ENCODE peak calls at places on chromosomes 12 and 14, in five cellular contexts. S is amniotic stem cell, L is foreskin fibroblast, E is T-helper 9 cell, A is Peyer's patch. H is an unnamed sample.

GRCh38 chr12:78787576-78787975 is 77.0 kb upstream of the SYT1 start:
- DNase-seq in S (no peak), L (no peak), E (no peak), A (no peak), H (no peak)

GRCh38 chr12:95836630-95837239 is 22.0 kb upstream of the SNRPF start:
- DNase-seq in S (no peak), L (peak), E (no peak), A (no peak), H (peak)

GRCh38 chr14:49173765-49174373 is 412.3 kb downstream of the RPS29 start:
- DNase-seq in S (peak), L (peak), E (no peak), A (no peak), H (peak)

GRCh38 chr14:76720382-76720813 is 40.9 kb upstream of the VASH1 start:
- DNase-seq in S (no peak), L (peak), E (no peak), A (peak), H (peak)

GRCh38 chr12:117025481-117026151 is 73.6 kb downstream of the TESC start:
- DNase-seq in S (peak), L (peak), E (peak), A (peak), H (peak)

GRCh38 chr14:60643443-60644402 is 5.6 kb downstream of the SIX1 start:
- DNase-seq in S (no peak), L (peak), E (no peak), A (no peak), H (peak)

GRCh38 chr12:56104815-56105476 is 587 bp downstream of the PA2G4 start:
- DNase-seq in S (no peak), L (peak), E (no peak), A (no peak), H (peak)

GRCh38 chr14:95349241-95349640 is 29.5 kb upstream of the CLMN start:
- DNase-seq in S (no peak), L (no peak), E (no peak), A (no peak), H (no peak)

GRCh38 chr12:6367065-6367968 is 8.0 kb downstream of the SCNN1A start:
- DNase-seq in S (no peak), L (peak), E (no peak), A (peak), H (peak)

GRCh38 chr14:32009221-32009620 is 67.9 kb upstream of the ARHGAP5 start:
- DNase-seq in S (no peak), L (no peak), E (no peak), A (no peak), H (no peak)

GRCh38 chr14:69270795-69271708 is 11.1 kb downstream of the GALNT16 start:
- DNase-seq in S (no peak), L (no peak), E (no peak), A (no peak), H (no peak)

GRCh38 chr14:85799668-85800067 is 269.7 kb downstream of the FLRT2 start:
- DNase-seq in S (no peak), L (no peak), E (no peak), A (no peak), H (no peak)

GRCh38 chr12:6950401-6950801 is 755 bp upstream of the PTPN6 start:
- DNase-seq in S (no peak), L (no peak), E (no peak), A (no peak), H (no peak)

GRCh38 chr14:69848903-69849391 is 30.3 kb upstream of the SMOC1 start:
- DNase-seq in S (no peak), L (no peak), E (no peak), A (no peak), H (no peak)

GRCh38 chr12:116454076-116454475 is 105.1 kb upstream of the MAP1LC3B2 start:
- DNase-seq in S (no peak), L (no peak), E (no peak), A (no peak), H (no peak)

GRCh38 chr14:90663680-90664079 is 152.6 kb downstream of the TTC7B start:
- DNase-seq in S (no peak), L (no peak), E (no peak), A (no peak), H (no peak)

GRCh38 chr12:85821759-85822158 is 14.4 kb downstream of the RASSF9 start:
- DNase-seq in S (no peak), L (no peak), E (no peak), A (no peak), H (peak)

GRCh38 chr12:645563-646071 is 17.6 kb downstream of the NINJ2 start:
- DNase-seq in S (no peak), L (peak), E (no peak), A (no peak), H (peak)

GRCh38 chr12:111605931-111606625 is 7.0 kb upstream of the ATXN2 start:
- DNase-seq in S (no peak), L (no peak), E (no peak), A (no peak), H (no peak)

GRCh38 chr14:59425322-59425945 is 39.7 kb downstream of the GPR135 start:
- DNase-seq in S (no peak), L (peak), E (no peak), A (no peak), H (peak)

GRCh38 chr12:71315328-71315960 is 124.2 kb upstream of the LGR5 start:
- DNase-seq in S (no peak), L (peak), E (no peak), A (no peak), H (no peak)

GRCh38 chr12:106710143-106710893 is 64.2 kb upstream of the RIC8B start:
- DNase-seq in S (no peak), L (no peak), E (no peak), A (no peak), H (no peak)

GRCh38 chr14:53156238-53156637 is 3.1 kb upstream of the DDHD1 start:
- DNase-seq in S (no peak), L (no peak), E (no peak), A (no peak), H (no peak)

GRCh38 chr12:15179672-15180071 is 41.5 kb downstream of the RERG start:
- DNase-seq in S (no peak), L (no peak), E (no peak), A (no peak), H (peak)

GRCh38 chr12:129903092-129903945 is 506 bp downstream of the TMEM132D start:
- DNase-seq in S (no peak), L (no peak), E (no peak), A (no peak), H (no peak)

GRCh38 chr12:125134576-125134975 is 69.3 kb downstream of the AACS start:
- DNase-seq in S (no peak), L (no peak), E (no peak), A (no peak), H (no peak)

GRCh38 chr14:80213602-80214001 is 2.3 kb upstream of the DIO2 start:
- DNase-seq in S (no peak), L (peak), E (no peak), A (no peak), H (peak)

GRCh38 chr12:45257185-45257585 is 41.3 kb downstream of the ANO6 start:
- DNase-seq in S (no peak), L (no peak), E (no peak), A (no peak), H (peak)

GRCh38 chr12:22380029-22380428 is 45.5 kb upstream of the ST8SIA1 start:
- DNase-seq in S (no peak), L (no peak), E (no peak), A (no peak), H (no peak)

H was measured in HCEC 1CT.